ENCODE peak calls at places on chromosomes 13 and 19, in four cellular contexts. V, J, U and E are unnamed samples.

GRCh38 chr19:10111405-10111811 is at the start of gene P2RY11:
- DNase-seq in V (no peak), J (peak), U (peak), E (no peak)

GRCh38 chr13:28492527-28493367 is 2.2 kb downstream of the FLT1 start:
- DNase-seq in V (no peak), J (no peak), U (no peak), E (no peak)

GRCh38 chr13:85586856-85587255 is 212.4 kb downstream of the SLITRK6 start:
- DNase-seq in V (no peak), J (no peak), U (no peak), E (no peak)

GRCh38 chr19:34230833-34231232 is 23.5 kb upstream of the GARRE1 start:
- DNase-seq in V (peak), J (no peak), U (no peak), E (no peak)

GRCh38 chr13:100363351-100363750 is 225.2 kb downstream of the GGACT start:
- DNase-seq in V (no peak), J (no peak), U (no peak), E (no peak)

GRCh38 chr19:15417699-15418098 is 1.1 kb downstream of the AKAP8L start:
- DNase-seq in V (no peak), J (no peak), U (no peak), E (no peak)

GRCh38 chr13:58051807-58052375 is 420.3 kb downstream of the PCDH17 start:
- DNase-seq in V (no peak), J (no peak), U (no peak), E (no peak)

GRCh38 chr13:107770541-107770940 is 444.8 kb downstream of the LIG4 start:
- DNase-seq in V (no peak), J (no peak), U (no peak), E (no peak)

GRCh38 chr19:43532962-43533545 is at the start of gene ZNF575:
- DNase-seq in V (peak), J (peak), U (peak), E (peak)

GRCh38 chr13:89695343-89696257 is 1651.9 kb upstream of the MIR17HG start:
- DNase-seq in V (no peak), J (no peak), U (peak), E (no peak)

GRCh38 chr13:94199135-94199534 is 280.3 kb downstream of the DCT start:
- DNase-seq in V (no peak), J (no peak), U (no peak), E (no peak)

GRCh38 chr13:54029226-54029625 is 1000.6 kb downstream of the OLFM4 start:
- DNase-seq in V (no peak), J (peak), U (peak), E (peak)

GRCh38 chr13:75352641-75353327 is 129.2 kb downstream of the TBC1D4 start:
- DNase-seq in V (no peak), J (no peak), U (no peak), E (no peak)

GRCh38 chr19:31562916-31563626 is 213.8 kb upstream of the TSHZ3 start:
- DNase-seq in V (no peak), J (no peak), U (no peak), E (no peak)

GRCh38 chr19:56933014-56933705 is 92.6 kb upstream of the PEG3 start:
- DNase-seq in V (no peak), J (no peak), U (no peak), E (no peak)

GRCh38 chr19:10773969-10774368 is 56.1 kb downstream of the DNM2 start:
- DNase-seq in V (no peak), J (no peak), U (no peak), E (no peak)

GRCh38 chr13:110001622-110002275 is 215.4 kb upstream of the IRS2 start:
- DNase-seq in V (no peak), J (no peak), U (no peak), E (no peak)

GRCh38 chr13:39406688-39407087 is 196.3 kb downstream of the LHFPL6 start:
- DNase-seq in V (no peak), J (no peak), U (no peak), E (peak)

GRCh38 chr19:29845576-29846176 is 33.9 kb downstream of the CCNE1 start:
- DNase-seq in V (peak), J (peak), U (no peak), E (no peak)

GRCh38 chr13:42040730-42041016 is 7.8 kb upstream of the DGKH start:
- DNase-seq in V (no peak), J (no peak), U (no peak), E (no peak)

GRCh38 chr13:98752111-98752941 is at the start of gene SLC15A1:
- DNase-seq in V (no peak), J (no peak), U (no peak), E (no peak)

GRCh38 chr19:45863335-45863839 is 440 bp upstream of the SYMPK start:
- DNase-seq in V (no peak), J (no peak), U (no peak), E (no peak)

GRCh38 chr13:34883381-34883780 is 58.7 kb upstream of the NBEA start:
- DNase-seq in V (no peak), J (no peak), U (no peak), E (no peak)

GRCh38 chr19:10420444-10421239 is at the start of gene PDE4A:
- DNase-seq in V (no peak), J (peak), U (no peak), E (peak)

GRCh38 chr19:47619763-47620162 is 10.8 kb downstream of the BICRA start:
- DNase-seq in V (no peak), J (no peak), U (no peak), E (no peak)

GRCh38 chr13:99506632-99507031 is 5.4 kb downstream of the TM9SF2 start:
- DNase-seq in V (no peak), J (peak), U (no peak), E (peak)

GRCh38 chr13:70171151-70171550 is 62.9 kb upstream of the KLHL1 start:
- DNase-seq in V (no peak), J (no peak), U (no peak), E (no peak)

GRCh38 chr13:44818428-44818827 is 170.8 kb downstream of the NUFIP1 start:
- DNase-seq in V (no peak), J (no peak), U (no peak), E (no peak)

GRCh38 chr13:23289917-23290357 is 109.2 kb downstream of the SGCG start:
- DNase-seq in V (peak), J (no peak), U (no peak), E (no peak)

GRCh38 chr19:42206871-42207755 is 10.4 kb downstream of the DEDD2 start:
- DNase-seq in V (no peak), J (no peak), U (no peak), E (no peak)

GRCh38 chr13:20588529-20589110 is 21.7 kb downstream of the IFT88 start:
- DNase-seq in V (no peak), J (no peak), U (no peak), E (no peak)

GRCh38 chr13:29541400-29541799 is 54.1 kb downstream of the SLC7A1 start:
- DNase-seq in V (no peak), J (no peak), U (no peak), E (no peak)

GRCh38 chr13:29546662-29547061 is 48.8 kb downstream of the SLC7A1 start:
- DNase-seq in V (no peak), J (no peak), U (no peak), E (no peak)

GRCh38 chr13:29545988-29546387 is 49.5 kb downstream of the SLC7A1 start:
- DNase-seq in V (no peak), J (no peak), U (no peak), E (no peak)

GRCh38 chr13:29540799-29541198 is 54.7 kb downstream of the SLC7A1 start:
- DNase-seq in V (no peak), J (no peak), U (no peak), E (no peak)

DNA sequence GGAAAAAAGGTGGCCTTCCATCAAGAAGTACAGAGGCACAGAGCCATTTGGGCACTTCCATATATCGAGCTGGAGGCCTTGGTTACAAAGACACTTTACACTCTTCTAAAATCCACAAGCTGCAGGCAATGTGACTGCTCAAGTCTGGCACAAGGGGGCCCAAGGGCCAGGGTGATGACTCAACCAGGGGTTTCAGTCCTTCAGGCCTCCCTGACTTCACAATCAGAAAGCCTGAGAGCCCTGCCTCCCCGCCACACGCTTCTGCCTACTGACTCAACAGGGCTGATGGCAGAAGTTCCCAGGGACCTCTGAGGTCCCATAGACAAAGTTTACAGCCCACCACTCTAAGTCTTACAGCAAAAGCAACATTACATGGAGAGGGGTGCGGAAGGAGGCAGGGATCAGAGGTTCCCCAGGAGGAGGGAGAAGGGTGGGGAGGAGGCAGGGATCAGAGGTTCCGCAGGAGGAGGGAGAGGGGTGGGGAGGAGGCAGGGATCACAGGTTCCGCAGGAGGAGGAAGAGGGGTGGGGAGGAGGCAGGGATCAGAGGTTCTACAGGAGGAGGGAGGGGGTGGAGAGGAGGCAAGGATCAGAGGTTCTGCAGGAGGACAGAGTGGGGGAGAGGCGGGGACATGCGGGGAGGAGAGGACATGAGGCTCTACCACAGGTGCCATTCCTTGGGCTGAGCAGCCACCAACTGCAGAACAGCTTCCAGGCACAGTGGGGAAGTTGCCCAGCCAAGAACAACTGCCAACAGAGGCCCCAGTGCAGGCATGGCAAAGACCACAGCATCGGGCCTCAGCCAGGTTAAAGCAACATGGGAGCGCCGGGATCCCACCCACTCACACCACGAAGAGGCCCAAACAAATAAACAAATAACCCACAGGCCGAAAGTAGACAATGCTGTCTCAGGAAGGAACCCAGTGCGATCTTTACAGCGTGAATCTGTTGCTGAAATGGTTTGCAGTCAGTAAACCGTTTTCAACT is 52.0 kb downstream of the SLC7A1 start:
- DNase-seq in V (no peak), J (no peak), U (no peak), E (peak)
- TF ChIP-seq CTCF in V (no peak), J (no peak), U (no peak), E (peak)

GRCh38 chr19:5030822-5031221 is 61.9 kb downstream of the KDM4B start:
- DNase-seq in V (no peak), J (no peak), U (no peak), E (no peak)

GRCh38 chr19:5030136-5030820 is 61.4 kb downstream of the KDM4B start:
- DNase-seq in V (no peak), J (no peak), U (no peak), E (no peak)

GRCh38 chr19:5031231-5032100 is 62.6 kb downstream of the KDM4B start:
- DNase-seq in V (peak), J (peak), U (peak), E (peak)

GRCh38 chr19:5035105-5035761 is 66.3 kb downstream of the KDM4B start:
- DNase-seq in V (no peak), J (no peak), U (no peak), E (no peak)

DNA sequence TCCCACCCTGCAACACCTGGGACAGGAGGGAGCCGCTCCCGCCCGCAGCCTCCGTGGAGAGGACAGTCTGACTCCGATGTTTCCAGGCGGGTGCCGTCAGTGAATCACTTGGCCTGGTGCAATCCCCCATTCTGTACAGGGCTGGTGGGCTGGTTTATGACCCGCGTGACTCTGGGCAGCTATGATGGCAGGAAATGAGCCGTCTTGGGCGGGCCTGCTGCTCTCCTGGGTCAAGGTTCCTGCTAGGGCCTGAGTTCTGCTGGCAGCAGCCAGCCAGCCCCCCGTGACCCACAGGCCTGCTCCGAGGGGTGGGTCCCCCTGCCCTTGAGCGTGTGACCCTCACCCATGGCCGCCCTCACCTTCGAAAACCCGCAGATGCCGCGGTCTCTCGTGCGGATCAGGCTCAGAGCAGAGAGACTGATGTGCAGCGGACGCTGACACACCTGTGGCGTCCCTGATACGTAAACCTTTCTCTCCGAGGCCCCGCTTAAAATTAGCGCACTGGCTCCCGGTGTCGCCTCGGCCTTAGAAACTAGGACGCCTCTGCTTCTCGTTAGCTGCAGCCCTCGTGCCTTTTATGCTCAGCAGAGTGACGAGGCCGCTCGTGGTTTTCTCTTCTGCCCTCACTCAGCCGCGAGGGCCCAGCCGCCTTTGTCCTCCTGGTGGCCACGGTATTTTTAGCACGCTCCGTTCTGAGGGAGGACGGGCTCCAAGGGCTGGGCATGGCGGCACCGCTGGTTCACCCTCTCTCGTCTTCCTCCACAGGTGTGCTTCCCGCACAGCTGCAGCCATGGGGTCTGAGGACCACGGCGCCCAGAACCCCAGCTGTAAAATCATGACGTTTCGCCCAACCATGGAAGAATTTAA is 63.4 kb downstream of the KDM4B start:
- DNase-seq in V (no peak), J (no peak), U (no peak), E (no peak)
- TF ChIP-seq CTCF in V (no peak), J (no peak), U (no peak), E (no peak)

GRCh38 chr13:96792188-96792587 is 202.1 kb downstream of the OXGR1 start:
- DNase-seq in V (no peak), J (no peak), U (no peak), E (no peak)

GRCh38 chr13:96792736-96793444 is 201.4 kb downstream of the OXGR1 start:
- DNase-seq in V (no peak), J (no peak), U (no peak), E (no peak)

GRCh38 chr13:96796234-96796633 is 198.0 kb downstream of the OXGR1 start:
- DNase-seq in V (no peak), J (no peak), U (no peak), E (no peak)
- TF ChIP-seq CTCF in V (peak), J (no peak), U (no peak), E (no peak)

DNA sequence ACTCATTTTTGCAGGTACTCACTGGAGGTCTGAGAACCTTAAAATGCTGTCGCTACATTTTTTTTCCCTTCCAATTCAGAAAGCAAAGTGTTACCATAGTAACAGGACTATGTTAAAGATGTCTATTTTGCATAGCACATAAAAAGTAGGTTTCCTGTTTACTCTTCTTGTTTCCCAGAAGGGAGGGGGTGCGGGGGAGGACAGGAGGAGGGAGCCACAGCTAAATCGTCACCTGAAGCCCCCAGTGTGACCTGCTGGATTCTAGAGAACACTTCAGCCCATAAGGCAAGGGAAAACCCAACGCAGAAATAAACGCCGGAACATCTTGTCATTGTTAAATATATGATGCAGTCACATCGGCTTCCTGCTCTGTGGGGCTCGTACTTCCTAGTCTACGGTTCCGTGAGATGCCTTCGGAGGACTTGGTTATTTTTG is 44.6 kb downstream of the EFNB2 start:
- DNase-seq in V (no peak), J (peak), U (no peak), E (no peak)
- TF ChIP-seq CTCF in V (no peak), J (no peak), U (no peak), E (no peak)

GRCh38 chr19:4182082-4182926 is at the start of the genes ANKRD24 and SIRT6:
- DNase-seq in V (peak), J (peak), U (peak), E (peak)
- TF ChIP-seq CTCF in V (peak), J (no peak), U (no peak), E (no peak)

GRCh38 chr19:1364070-1364719 is 19.5 kb upstream of the NDUFS7 start:
- DNase-seq in V (no peak), J (no peak), U (no peak), E (peak)
- TF ChIP-seq CTCF in V (no peak), J (peak), U (no peak), E (peak)

GRCh38 chr19:17520865-17521264 is 9.4 kb downstream of the PGLS start:
- DNase-seq in V (no peak), J (no peak), U (no peak), E (no peak)

GRCh38 chr19:17519967-17520366 is 8.5 kb downstream of the PGLS start:
- DNase-seq in V (no peak), J (no peak), U (no peak), E (no peak)

GRCh38 chr19:17525141-17525540 is 13.7 kb downstream of the PGLS start:
- DNase-seq in V (no peak), J (no peak), U (no peak), E (no peak)

GRCh38 chr19:17524651-17525050 is 13.2 kb downstream of the PGLS start:
- DNase-seq in V (no peak), J (no peak), U (no peak), E (no peak)

GRCh38 chr19:17522988-17523872 is 11.8 kb downstream of the PGLS start:
- DNase-seq in V (no peak), J (peak), U (peak), E (peak)
- TF ChIP-seq CTCF in V (no peak), J (no peak), U (no peak), E (no peak)